ENCODE peak calls at places on chromosome 11, in seven cellular contexts. One of them, this sample, is unnamed.

GRCh38 chr11:21634491-21634890 is 558.4 kb upstream of the ANO5 start:
- DNase-seq in cardiac fibroblast: no peak
- DNase-seq in AG04449: no peak
- DNase-seq in mesendoderm: no peak
- DNase-seq in A549: no peak
- DNase-seq in neural progenitor cell: no peak
- DNase-seq in right atrium auricular region: no peak
- DNase-seq in this sample: no peak

GRCh38 chr11:55701429-55701828 is 39.4 kb downstream of the OR4C6 start:
- DNase-seq in cardiac fibroblast: no peak
- DNase-seq in AG04449: no peak
- DNase-seq in mesendoderm: no peak
- DNase-seq in A549: no peak
- DNase-seq in neural progenitor cell: no peak
- DNase-seq in right atrium auricular region: no peak
- DNase-seq in this sample: no peak

GRCh38 chr11:79150966-79151365 is 289.9 kb downstream of the TENM4 start:
- DNase-seq in cardiac fibroblast: no peak
- DNase-seq in AG04449: no peak
- DNase-seq in mesendoderm: no peak
- DNase-seq in A549: no peak
- DNase-seq in neural progenitor cell: no peak
- DNase-seq in right atrium auricular region: no peak
- DNase-seq in this sample: no peak

GRCh38 chr11:111336062-111336461 is 37.7 kb downstream of the POU2AF3 start:
- DNase-seq in cardiac fibroblast: no peak
- DNase-seq in AG04449: no peak
- DNase-seq in mesendoderm: no peak
- DNase-seq in A549: no peak
- DNase-seq in neural progenitor cell: no peak
- DNase-seq in right atrium auricular region: no peak
- DNase-seq in this sample: no peak

GRCh38 chr11:44840085-44840478 is 110.6 kb downstream of the TP53I11 start:
- DNase-seq in cardiac fibroblast: no peak
- DNase-seq in AG04449: no peak
- DNase-seq in mesendoderm: no peak
- DNase-seq in A549: no peak
- DNase-seq in neural progenitor cell: no peak
- DNase-seq in right atrium auricular region: no peak
- DNase-seq in this sample: no peak

GRCh38 chr11:17477084-17477333 is 364 bp upstream of the ABCC8 start:
- DNase-seq in cardiac fibroblast: no peak
- DNase-seq in AG04449: no peak
- DNase-seq in mesendoderm: no peak
- DNase-seq in A549: no peak
- DNase-seq in neural progenitor cell: no peak
- DNase-seq in right atrium auricular region: no peak
- DNase-seq in this sample: no peak

GRCh38 chr11:46489668-46490560 is 98.3 kb upstream of the CHRM4 start:
- DNase-seq in cardiac fibroblast: peak
- DNase-seq in AG04449: no peak
- DNase-seq in mesendoderm: peak
- DNase-seq in A549: peak
- DNase-seq in neural progenitor cell: peak
- DNase-seq in right atrium auricular region: no peak
- DNase-seq in this sample: no peak

GRCh38 chr11:28836285-28837081 is 728.3 kb downstream of the METTL15 start:
- DNase-seq in cardiac fibroblast: peak
- DNase-seq in AG04449: peak
- DNase-seq in mesendoderm: peak
- DNase-seq in A549: peak
- DNase-seq in neural progenitor cell: peak
- DNase-seq in right atrium auricular region: no peak
- DNase-seq in this sample: no peak

GRCh38 chr11:115226556-115226955 is 277.7 kb downstream of the CADM1 start:
- DNase-seq in cardiac fibroblast: peak
- DNase-seq in AG04449: peak
- DNase-seq in mesendoderm: peak
- DNase-seq in A549: peak
- DNase-seq in neural progenitor cell: peak
- DNase-seq in right atrium auricular region: no peak
- DNase-seq in this sample: no peak

GRCh38 chr11:30914143-30914762 is 328.1 kb upstream of the MPPED2 start:
- DNase-seq in cardiac fibroblast: peak
- DNase-seq in AG04449: peak
- DNase-seq in mesendoderm: peak
- DNase-seq in A549: peak
- DNase-seq in neural progenitor cell: peak
- DNase-seq in right atrium auricular region: peak
- DNase-seq in this sample: peak

GRCh38 chr11:32418836-32419235 is 16.5 kb downstream of the WT1 start:
- DNase-seq in cardiac fibroblast: peak
- DNase-seq in AG04449: no peak
- DNase-seq in mesendoderm: no peak
- DNase-seq in A549: no peak
- DNase-seq in neural progenitor cell: no peak
- DNase-seq in right atrium auricular region: no peak
- DNase-seq in this sample: peak

GRCh38 chr11:74577624-74578396 is 14.6 kb upstream of the POLD3 start:
- DNase-seq in cardiac fibroblast: no peak
- DNase-seq in AG04449: no peak
- DNase-seq in mesendoderm: no peak
- DNase-seq in A549: no peak
- DNase-seq in neural progenitor cell: no peak
- DNase-seq in right atrium auricular region: no peak
- DNase-seq in this sample: no peak

GRCh38 chr11:75068559-75068958 is 28.1 kb downstream of the OR2AT4 start:
- DNase-seq in cardiac fibroblast: no peak
- DNase-seq in AG04449: no peak
- DNase-seq in mesendoderm: no peak
- DNase-seq in A549: no peak
- DNase-seq in neural progenitor cell: no peak
- DNase-seq in right atrium auricular region: no peak
- DNase-seq in this sample: no peak

GRCh38 chr11:23280088-23280487 is 419.8 kb upstream of the CCDC179 start:
- DNase-seq in cardiac fibroblast: no peak
- DNase-seq in AG04449: peak
- DNase-seq in mesendoderm: no peak
- DNase-seq in A549: no peak
- DNase-seq in neural progenitor cell: no peak
- DNase-seq in right atrium auricular region: no peak
- DNase-seq in this sample: no peak

GRCh38 chr11:61963016-61963281 is 4.5 kb downstream of the FTH1 start:
- DNase-seq in cardiac fibroblast: no peak
- DNase-seq in AG04449: no peak
- DNase-seq in mesendoderm: peak
- DNase-seq in A549: no peak
- DNase-seq in neural progenitor cell: no peak
- DNase-seq in right atrium auricular region: peak
- DNase-seq in this sample: no peak

GRCh38 chr11:33861366-33861765 is 30.5 kb downstream of the LMO2 start:
- DNase-seq in cardiac fibroblast: no peak
- DNase-seq in AG04449: no peak
- DNase-seq in mesendoderm: no peak
- DNase-seq in A549: no peak
- DNase-seq in neural progenitor cell: no peak
- DNase-seq in right atrium auricular region: no peak
- DNase-seq in this sample: no peak

DNA sequence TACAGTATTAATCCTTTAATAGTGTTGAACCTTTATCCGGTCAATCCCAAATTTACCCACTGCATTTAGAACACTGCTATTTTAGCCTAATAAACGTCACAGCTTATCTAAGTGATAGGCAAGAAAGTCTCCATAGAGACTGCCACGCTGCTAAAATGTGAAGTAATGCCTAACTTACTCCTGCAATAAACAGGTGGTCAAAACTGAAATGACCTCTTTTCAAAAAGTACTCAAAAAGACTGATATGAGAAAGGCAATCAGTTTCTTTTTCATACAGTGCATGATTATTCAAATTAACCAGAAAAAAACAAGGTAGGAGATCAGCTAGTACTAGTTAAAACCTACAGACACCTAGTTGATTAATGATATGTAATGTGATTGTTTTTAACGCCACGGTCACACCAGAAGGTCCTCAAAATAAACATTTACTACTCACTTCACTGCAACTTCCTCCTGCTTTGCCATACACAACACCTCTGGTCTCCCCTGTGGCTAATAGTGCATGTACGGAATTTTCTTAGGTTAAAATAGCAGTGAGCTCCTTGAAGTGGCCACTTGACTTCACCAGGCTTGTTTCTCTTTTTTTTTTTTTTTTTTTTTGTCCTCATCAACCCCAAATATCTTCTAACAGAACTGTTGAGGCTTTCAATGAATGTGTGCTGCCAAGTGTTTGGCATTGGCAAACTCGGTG is 8.8 kb downstream of the ATP5MG start:
- DNase-seq in cardiac fibroblast: no peak
- DNase-seq in AG04449: no peak
- DNase-seq in mesendoderm: no peak
- DNase-seq in A549: no peak
- DNase-seq in neural progenitor cell: no peak
- DNase-seq in right atrium auricular region: no peak
- DNase-seq in this sample: no peak
- H3K4me3 ChIP-seq in cardiac fibroblast: no peak
- H3K4me3 ChIP-seq in AG04449: no peak
- H3K4me3 ChIP-seq in mesendoderm: no peak
- H3K4me3 ChIP-seq in A549: no peak
- H3K4me3 ChIP-seq in neural progenitor cell: no peak
- H3K4me3 ChIP-seq in right atrium auricular region: no peak
- H3K4me3 ChIP-seq in this sample: no peak

GRCh38 chr11:3795131-3796092 is 1.9 kb downstream of the NUP98 start:
- DNase-seq in cardiac fibroblast: no peak
- DNase-seq in AG04449: no peak
- DNase-seq in mesendoderm: no peak
- DNase-seq in A549: no peak
- DNase-seq in neural progenitor cell: no peak
- DNase-seq in right atrium auricular region: no peak
- DNase-seq in this sample: no peak
- H3K4me3 ChIP-seq in cardiac fibroblast: peak
- H3K4me3 ChIP-seq in AG04449: peak
- H3K4me3 ChIP-seq in mesendoderm: peak
- H3K4me3 ChIP-seq in A549: peak
- H3K4me3 ChIP-seq in neural progenitor cell: peak
- H3K4me3 ChIP-seq in right atrium auricular region: peak
- H3K4me3 ChIP-seq in this sample: peak

GRCh38 chr11:130403967-130404366 is 24.4 kb downstream of the ADAMTS8 start:
- DNase-seq in cardiac fibroblast: no peak
- DNase-seq in AG04449: no peak
- DNase-seq in mesendoderm: no peak
- DNase-seq in A549: no peak
- DNase-seq in neural progenitor cell: no peak
- DNase-seq in right atrium auricular region: no peak
- DNase-seq in this sample: no peak

GRCh38 chr11:130403301-130403804 is 25.1 kb downstream of the ADAMTS8 start:
- DNase-seq in cardiac fibroblast: peak
- DNase-seq in AG04449: peak
- DNase-seq in mesendoderm: no peak
- DNase-seq in A549: no peak
- DNase-seq in neural progenitor cell: no peak
- DNase-seq in right atrium auricular region: peak
- DNase-seq in this sample: no peak

GRCh38 chr11:130397780-130398179 is 30.6 kb downstream of the ADAMTS8 start:
- DNase-seq in cardiac fibroblast: no peak
- DNase-seq in AG04449: no peak
- DNase-seq in mesendoderm: no peak
- DNase-seq in A549: no peak
- DNase-seq in neural progenitor cell: no peak
- DNase-seq in right atrium auricular region: no peak
- DNase-seq in this sample: no peak

GRCh38 chr11:130399196-130399595 is 29.2 kb downstream of the ADAMTS8 start:
- DNase-seq in cardiac fibroblast: no peak
- DNase-seq in AG04449: no peak
- DNase-seq in mesendoderm: no peak
- DNase-seq in A549: no peak
- DNase-seq in neural progenitor cell: no peak
- DNase-seq in right atrium auricular region: no peak
- DNase-seq in this sample: no peak

DNA sequence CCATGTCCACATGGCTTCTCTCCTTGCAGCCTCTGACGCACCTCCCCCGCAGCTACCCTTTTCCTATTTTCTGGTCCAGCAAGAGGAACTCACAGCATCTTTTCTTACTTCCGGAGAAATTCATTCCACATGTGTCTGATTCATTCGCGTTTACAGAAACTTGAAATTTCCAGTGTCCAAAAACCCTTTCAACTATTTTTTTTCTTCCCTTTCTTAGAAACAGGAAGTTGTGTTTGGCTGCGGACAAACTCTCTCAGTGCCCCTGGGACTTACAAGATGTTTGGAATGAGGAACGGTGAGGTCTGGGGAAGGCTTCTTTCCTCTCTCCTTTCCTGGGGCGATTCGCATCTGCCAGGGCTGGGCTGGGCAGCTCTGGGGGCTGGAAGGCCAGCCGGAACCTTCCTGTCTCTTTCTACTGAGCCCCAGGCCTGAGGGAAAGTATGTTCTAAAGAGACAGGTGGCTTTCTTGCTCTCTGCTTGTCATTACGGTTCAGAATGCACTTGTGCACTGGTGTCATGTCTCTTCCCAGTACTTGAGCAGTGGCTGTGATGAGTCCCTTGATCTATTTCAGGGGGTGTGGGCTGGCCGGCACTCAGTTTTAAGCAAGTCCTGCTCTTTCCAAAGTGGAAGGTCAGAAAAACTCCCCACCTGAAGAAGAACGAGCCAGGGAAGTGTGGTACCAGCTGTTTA is 27.5 kb downstream of the ADAMTS8 start:
- DNase-seq in cardiac fibroblast: peak
- DNase-seq in AG04449: peak
- DNase-seq in mesendoderm: no peak
- DNase-seq in A549: no peak
- DNase-seq in neural progenitor cell: no peak
- DNase-seq in right atrium auricular region: no peak
- DNase-seq in this sample: no peak
- H3K4me3 ChIP-seq in cardiac fibroblast: no peak
- H3K4me3 ChIP-seq in AG04449: no peak
- H3K4me3 ChIP-seq in mesendoderm: no peak
- H3K4me3 ChIP-seq in A549: no peak
- H3K4me3 ChIP-seq in neural progenitor cell: no peak
- H3K4me3 ChIP-seq in right atrium auricular region: no peak
- H3K4me3 ChIP-seq in this sample: no peak

GRCh38 chr11:117219001-117219400 is 12.9 kb downstream of the PCSK7 start:
- DNase-seq in cardiac fibroblast: no peak
- DNase-seq in AG04449: no peak
- DNase-seq in mesendoderm: no peak
- DNase-seq in A549: no peak
- DNase-seq in neural progenitor cell: no peak
- DNase-seq in right atrium auricular region: no peak
- DNase-seq in this sample: no peak

GRCh38 chr11:117217141-117217609 is 14.7 kb downstream of the PCSK7 start:
- DNase-seq in cardiac fibroblast: peak
- DNase-seq in AG04449: peak
- DNase-seq in mesendoderm: peak
- DNase-seq in A549: no peak
- DNase-seq in neural progenitor cell: no peak
- DNase-seq in right atrium auricular region: no peak
- DNase-seq in this sample: no peak

GRCh38 chr11:117217685-117218084 is 14.2 kb downstream of the PCSK7 start:
- DNase-seq in cardiac fibroblast: no peak
- DNase-seq in AG04449: no peak
- DNase-seq in mesendoderm: no peak
- DNase-seq in A549: no peak
- DNase-seq in neural progenitor cell: no peak
- DNase-seq in right atrium auricular region: no peak
- DNase-seq in this sample: no peak

GRCh38 chr11:117219455-117219854 is 12.4 kb downstream of the PCSK7 start:
- DNase-seq in cardiac fibroblast: no peak
- DNase-seq in AG04449: no peak
- DNase-seq in mesendoderm: no peak
- DNase-seq in A549: no peak
- DNase-seq in neural progenitor cell: no peak
- DNase-seq in right atrium auricular region: no peak
- DNase-seq in this sample: no peak

GRCh38 chr11:117218133-117218915 is 13.5 kb downstream of the PCSK7 start:
- DNase-seq in cardiac fibroblast: peak
- DNase-seq in AG04449: no peak
- DNase-seq in mesendoderm: no peak
- DNase-seq in A549: no peak
- DNase-seq in neural progenitor cell: no peak
- DNase-seq in right atrium auricular region: no peak
- DNase-seq in this sample: no peak
- H3K4me3 ChIP-seq in cardiac fibroblast: no peak
- H3K4me3 ChIP-seq in AG04449: no peak
- H3K4me3 ChIP-seq in mesendoderm: no peak
- H3K4me3 ChIP-seq in A549: no peak
- H3K4me3 ChIP-seq in neural progenitor cell: no peak
- H3K4me3 ChIP-seq in right atrium auricular region: no peak
- H3K4me3 ChIP-seq in this sample: no peak